ENCODE peak calls at places on chromosomes 2 and 18, in seven cellular contexts. One of them, this sample, is unnamed.

GRCh38 chr2:161586517-161587167 is 37.6 kb upstream of the SLC4A10 start:
- DNase-seq in neuronal stem cell: peak
- DNase-seq in trophoblast cell: no peak
- DNase-seq in mesendoderm: peak
- DNase-seq in IMR-90: peak
- DNase-seq in mesenchymal stem cell: peak
- DNase-seq in H1: no peak
- DNase-seq in this sample: no peak

GRCh38 chr2:200320344-200320743 is 13.9 kb downstream of the SPATS2L start:
- DNase-seq in H1: no peak
- DNase-seq in mesenchymal stem cell: peak
- DNase-seq in trophoblast cell: no peak
- DNase-seq in IMR-90: no peak
- DNase-seq in neuronal stem cell: no peak
- DNase-seq in mesendoderm: no peak
- DNase-seq in this sample: no peak

GRCh38 chr2:17593841-17594482 is 53.5 kb downstream of the VSNL1 start:
- DNase-seq in IMR-90: peak
- DNase-seq in trophoblast cell: no peak
- DNase-seq in mesendoderm: no peak
- DNase-seq in neuronal stem cell: no peak
- DNase-seq in mesenchymal stem cell: peak
- DNase-seq in H1: no peak
- DNase-seq in this sample: no peak

GRCh38 chr18:72107647-72108046 is 436.5 kb downstream of the CBLN2 start:
- DNase-seq in trophoblast cell: no peak
- DNase-seq in IMR-90: no peak
- DNase-seq in H1: peak
- DNase-seq in mesendoderm: peak
- DNase-seq in neuronal stem cell: peak
- DNase-seq in mesenchymal stem cell: no peak
- DNase-seq in this sample: peak

GRCh38 chr2:131041402-131042160 is 51.7 kb downstream of the FAM168B start:
- DNase-seq in trophoblast cell: no peak
- DNase-seq in mesenchymal stem cell: no peak
- DNase-seq in neuronal stem cell: no peak
- DNase-seq in IMR-90: no peak
- DNase-seq in mesendoderm: no peak
- DNase-seq in H1: no peak
- DNase-seq in this sample: no peak

GRCh38 chr2:69046221-69046662 is 33.3 kb downstream of the ANTXR1 start:
- DNase-seq in neuronal stem cell: no peak
- DNase-seq in trophoblast cell: no peak
- DNase-seq in mesenchymal stem cell: peak
- DNase-seq in IMR-90: peak
- DNase-seq in mesendoderm: peak
- DNase-seq in H1: no peak
- DNase-seq in this sample: no peak

GRCh38 chr2:131635576-131635975 is 107.9 kb downstream of the CCDC74A start:
- DNase-seq in H1: no peak
- DNase-seq in IMR-90: no peak
- DNase-seq in mesendoderm: no peak
- DNase-seq in mesenchymal stem cell: no peak
- DNase-seq in neuronal stem cell: no peak
- DNase-seq in trophoblast cell: no peak
- DNase-seq in this sample: no peak

GRCh38 chr2:10742666-10743065 is 21.2 kb downstream of the ATP6V1C2 start:
- DNase-seq in H1: no peak
- DNase-seq in IMR-90: no peak
- DNase-seq in trophoblast cell: no peak
- DNase-seq in mesenchymal stem cell: no peak
- DNase-seq in mesendoderm: no peak
- DNase-seq in neuronal stem cell: no peak
- DNase-seq in this sample: no peak

GRCh38 chr18:32576296-32576916 is 105.7 kb upstream of the GAREM1 start:
- DNase-seq in mesenchymal stem cell: peak
- DNase-seq in IMR-90: peak
- DNase-seq in trophoblast cell: no peak
- DNase-seq in neuronal stem cell: peak
- DNase-seq in H1: no peak
- DNase-seq in mesendoderm: peak
- DNase-seq in this sample: peak

GRCh38 chr2:161406316-161406715 is 9.8 kb upstream of the TBR1 start:
- DNase-seq in H1: no peak
- DNase-seq in mesendoderm: no peak
- DNase-seq in trophoblast cell: peak
- DNase-seq in IMR-90: no peak
- DNase-seq in neuronal stem cell: no peak
- DNase-seq in mesenchymal stem cell: no peak
- DNase-seq in this sample: no peak

GRCh38 chr2:194819367-194819766 is 837.7 kb upstream of the SLC39A10 start:
- DNase-seq in mesenchymal stem cell: no peak
- DNase-seq in H1: no peak
- DNase-seq in trophoblast cell: no peak
- DNase-seq in neuronal stem cell: peak
- DNase-seq in mesendoderm: peak
- DNase-seq in IMR-90: no peak
- DNase-seq in this sample: no peak

GRCh38 chr2:231648579-231649174 is 56.0 kb downstream of the TEX44 start:
- DNase-seq in mesendoderm: peak
- DNase-seq in mesenchymal stem cell: peak
- DNase-seq in H1: peak
- DNase-seq in neuronal stem cell: no peak
- DNase-seq in IMR-90: peak
- DNase-seq in trophoblast cell: peak
- DNase-seq in this sample: peak

GRCh38 chr18:9292047-9292446 is 42.5 kb upstream of the TWSG1 start:
- DNase-seq in H1: no peak
- DNase-seq in neuronal stem cell: no peak
- DNase-seq in mesenchymal stem cell: no peak
- DNase-seq in trophoblast cell: no peak
- DNase-seq in mesendoderm: no peak
- DNase-seq in IMR-90: no peak
- DNase-seq in this sample: no peak

GRCh38 chr2:16034151-16034974 is 94.0 kb downstream of the MYCN start:
- DNase-seq in neuronal stem cell: no peak
- DNase-seq in mesendoderm: peak
- DNase-seq in H1: peak
- DNase-seq in IMR-90: no peak
- DNase-seq in trophoblast cell: no peak
- DNase-seq in mesenchymal stem cell: no peak
- DNase-seq in this sample: peak

GRCh38 chr2:64406407-64406774 is 47.6 kb upstream of the LGALSL start:
- DNase-seq in H1: no peak
- DNase-seq in mesenchymal stem cell: no peak
- DNase-seq in IMR-90: no peak
- DNase-seq in mesendoderm: no peak
- DNase-seq in neuronal stem cell: no peak
- DNase-seq in trophoblast cell: no peak
- DNase-seq in this sample: no peak

GRCh38 chr2:120920438-120920814 is 184.8 kb downstream of the GLI2 start:
- DNase-seq in IMR-90: no peak
- DNase-seq in H1: no peak
- DNase-seq in neuronal stem cell: no peak
- DNase-seq in mesendoderm: no peak
- DNase-seq in trophoblast cell: no peak
- DNase-seq in mesenchymal stem cell: no peak
- DNase-seq in this sample: no peak

GRCh38 chr2:120921457-120921856 is 185.8 kb downstream of the GLI2 start:
- DNase-seq in IMR-90: no peak
- DNase-seq in neuronal stem cell: no peak
- DNase-seq in mesenchymal stem cell: no peak
- DNase-seq in trophoblast cell: no peak
- DNase-seq in H1: no peak
- DNase-seq in mesendoderm: no peak
- DNase-seq in this sample: no peak

GRCh38 chr2:120923426-120923825 is 187.8 kb downstream of the GLI2 start:
- DNase-seq in mesendoderm: no peak
- DNase-seq in IMR-90: no peak
- DNase-seq in neuronal stem cell: no peak
- DNase-seq in trophoblast cell: no peak
- DNase-seq in H1: no peak
- DNase-seq in mesenchymal stem cell: no peak
- DNase-seq in this sample: no peak

GRCh38 chr2:120924924-120925323 is 189.3 kb downstream of the GLI2 start:
- DNase-seq in mesenchymal stem cell: no peak
- DNase-seq in IMR-90: no peak
- DNase-seq in trophoblast cell: no peak
- DNase-seq in mesendoderm: no peak
- DNase-seq in H1: no peak
- DNase-seq in neuronal stem cell: no peak
- DNase-seq in this sample: no peak

GRCh38 chr2:120922571-120923332 is 187.1 kb downstream of the GLI2 start:
- DNase-seq in neuronal stem cell: no peak
- DNase-seq in H1: no peak
- DNase-seq in mesendoderm: no peak
- DNase-seq in IMR-90: no peak
- DNase-seq in mesenchymal stem cell: no peak
- DNase-seq in trophoblast cell: no peak
- DNase-seq in this sample: no peak
- H2AK5ac ChIP-seq in neuronal stem cell: no peak
- H2AK5ac ChIP-seq in H1: no peak
- H2AK5ac ChIP-seq in mesendoderm: no peak
- H2AK5ac ChIP-seq in IMR-90: peak
- H2AK5ac ChIP-seq in mesenchymal stem cell: no peak
- H2AK5ac ChIP-seq in trophoblast cell: no peak
- H2AK5ac ChIP-seq in this sample: no peak

GRCh38 chr2:206045251-206045650 is 40.7 kb downstream of the INO80D start:
- DNase-seq in neuronal stem cell: no peak
- DNase-seq in trophoblast cell: no peak
- DNase-seq in IMR-90: peak
- DNase-seq in mesendoderm: no peak
- DNase-seq in H1: no peak
- DNase-seq in mesenchymal stem cell: peak
- DNase-seq in this sample: no peak
- H2AK5ac ChIP-seq in neuronal stem cell: no peak
- H2AK5ac ChIP-seq in trophoblast cell: no peak
- H2AK5ac ChIP-seq in IMR-90: no peak
- H2AK5ac ChIP-seq in mesendoderm: no peak
- H2AK5ac ChIP-seq in H1: no peak
- H2AK5ac ChIP-seq in mesenchymal stem cell: no peak
- H2AK5ac ChIP-seq in this sample: no peak

GRCh38 chr18:816088-816653 is 4.1 kb upstream of the YES1 start:
- DNase-seq in IMR-90: no peak
- DNase-seq in mesenchymal stem cell: no peak
- DNase-seq in trophoblast cell: no peak
- DNase-seq in neuronal stem cell: no peak
- DNase-seq in H1: no peak
- DNase-seq in mesendoderm: no peak
- DNase-seq in this sample: no peak
- H2AK5ac ChIP-seq in IMR-90: no peak
- H2AK5ac ChIP-seq in mesenchymal stem cell: no peak
- H2AK5ac ChIP-seq in trophoblast cell: no peak
- H2AK5ac ChIP-seq in neuronal stem cell: no peak
- H2AK5ac ChIP-seq in H1: no peak
- H2AK5ac ChIP-seq in mesendoderm: no peak
- H2AK5ac ChIP-seq in this sample: no peak

GRCh38 chr2:133459590-133459989 is 108.7 kb downstream of the NCKAP5 start:
- DNase-seq in IMR-90: no peak
- DNase-seq in mesendoderm: no peak
- DNase-seq in mesenchymal stem cell: no peak
- DNase-seq in H1: no peak
- DNase-seq in trophoblast cell: no peak
- DNase-seq in neuronal stem cell: no peak
- DNase-seq in this sample: no peak

GRCh38 chr2:133458280-133458679 is 110.0 kb downstream of the NCKAP5 start:
- DNase-seq in mesendoderm: no peak
- DNase-seq in H1: no peak
- DNase-seq in trophoblast cell: no peak
- DNase-seq in IMR-90: peak
- DNase-seq in neuronal stem cell: no peak
- DNase-seq in mesenchymal stem cell: no peak
- DNase-seq in this sample: no peak

GRCh38 chr2:133457862-133458261 is 110.4 kb downstream of the NCKAP5 start:
- DNase-seq in H1: no peak
- DNase-seq in neuronal stem cell: no peak
- DNase-seq in mesenchymal stem cell: no peak
- DNase-seq in mesendoderm: no peak
- DNase-seq in IMR-90: no peak
- DNase-seq in trophoblast cell: no peak
- DNase-seq in this sample: no peak

GRCh38 chr2:133456156-133456555 is 112.1 kb downstream of the NCKAP5 start:
- DNase-seq in trophoblast cell: no peak
- DNase-seq in neuronal stem cell: no peak
- DNase-seq in H1: no peak
- DNase-seq in IMR-90: no peak
- DNase-seq in mesenchymal stem cell: no peak
- DNase-seq in mesendoderm: no peak
- DNase-seq in this sample: no peak

DNA sequence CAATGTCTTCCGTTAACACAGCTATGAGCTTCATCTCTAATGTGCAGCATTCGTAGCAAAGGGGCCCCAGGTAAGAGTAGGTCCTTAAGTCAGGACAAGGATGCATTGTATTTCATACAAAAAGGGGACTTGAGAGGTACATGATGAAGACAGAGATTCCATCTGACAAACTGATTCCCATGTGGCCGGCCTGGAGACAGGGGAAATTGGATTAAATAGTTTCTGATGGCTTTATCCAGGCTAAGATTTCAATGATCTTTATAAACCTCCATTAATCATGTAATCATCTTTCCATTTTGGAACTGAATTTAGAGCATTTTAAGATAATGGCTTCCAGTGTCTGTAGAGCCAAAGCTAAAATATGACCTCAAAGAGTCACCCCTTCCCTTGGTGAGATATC is 111.3 kb downstream of the NCKAP5 start:
- DNase-seq in mesenchymal stem cell: no peak
- DNase-seq in IMR-90: no peak
- DNase-seq in neuronal stem cell: no peak
- DNase-seq in H1: no peak
- DNase-seq in mesendoderm: no peak
- DNase-seq in trophoblast cell: no peak
- DNase-seq in this sample: no peak
- H2AK5ac ChIP-seq in mesenchymal stem cell: no peak
- H2AK5ac ChIP-seq in IMR-90: peak
- H2AK5ac ChIP-seq in neuronal stem cell: no peak
- H2AK5ac ChIP-seq in H1: no peak
- H2AK5ac ChIP-seq in mesendoderm: no peak
- H2AK5ac ChIP-seq in trophoblast cell: no peak
- H2AK5ac ChIP-seq in this sample: no peak

DNA sequence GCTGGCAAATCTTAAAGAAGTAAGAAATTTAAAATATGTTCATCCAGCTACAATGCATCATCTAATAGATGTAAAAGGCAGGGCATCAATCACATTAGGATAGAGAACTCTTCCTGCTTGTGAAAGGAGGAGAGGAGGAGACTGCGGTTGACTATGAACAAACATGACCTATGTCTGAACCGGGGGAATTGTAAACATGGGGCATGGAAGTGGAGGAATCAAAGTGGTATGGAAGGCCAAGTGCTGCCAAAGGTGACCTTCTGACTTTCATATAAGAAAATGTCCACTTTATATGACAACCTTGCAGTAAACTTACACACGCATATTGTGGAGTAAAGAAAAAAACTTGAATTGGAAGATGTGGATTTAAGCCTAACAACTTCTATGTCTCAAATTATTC is 20.0 kb upstream of the SLC8A1 start:
- DNase-seq in H1: no peak
- DNase-seq in mesendoderm: no peak
- DNase-seq in mesenchymal stem cell: no peak
- DNase-seq in trophoblast cell: no peak
- DNase-seq in IMR-90: no peak
- DNase-seq in neuronal stem cell: no peak
- DNase-seq in this sample: no peak
- H2AK5ac ChIP-seq in H1: no peak
- H2AK5ac ChIP-seq in mesendoderm: no peak
- H2AK5ac ChIP-seq in mesenchymal stem cell: no peak
- H2AK5ac ChIP-seq in trophoblast cell: no peak
- H2AK5ac ChIP-seq in IMR-90: no peak
- H2AK5ac ChIP-seq in neuronal stem cell: no peak
- H2AK5ac ChIP-seq in this sample: no peak

GRCh38 chr2:237501892-237502513 is 15.0 kb downstream of the MLPH start:
- DNase-seq in trophoblast cell: no peak
- DNase-seq in IMR-90: peak
- DNase-seq in H1: no peak
- DNase-seq in neuronal stem cell: no peak
- DNase-seq in mesenchymal stem cell: peak
- DNase-seq in mesendoderm: no peak
- DNase-seq in this sample: no peak
- H2AK5ac ChIP-seq in trophoblast cell: no peak
- H2AK5ac ChIP-seq in IMR-90: peak
- H2AK5ac ChIP-seq in H1: no peak
- H2AK5ac ChIP-seq in neuronal stem cell: no peak
- H2AK5ac ChIP-seq in mesenchymal stem cell: peak
- H2AK5ac ChIP-seq in mesendoderm: no peak
- H2AK5ac ChIP-seq in this sample: no peak